ENCODE peak calls at places on chromosome 3, in eight cellular contexts. Z is thoracic aorta; V is amniotic stem cell; C is GM20000; I is stimulated activated CD4-positive, alpha-beta T cell treated with anti-CD3 and anti-CD28 coated beads, Interleukin-15, amount 100 ng/mL, for 24 hours; H is NT2/D1; R is suprapubic skin; S is HEK293T. Y is an unnamed sample.

GRCh38 chr3:106018929-106019328 is 150.1 kb upstream of the CBLB start:
- DNase-seq in H (no peak), Z (no peak), I (no peak), C (no peak), V (no peak), R (no peak), S (no peak), Y (no peak)

GRCh38 chr3:32460031-32460749 is 42.5 kb downstream of the CMTM6 start:
- DNase-seq in C (peak; percentile 80), R (no peak), Z (no peak), V (no peak), S (no peak), I (peak; percentile 67), H (peak; percentile 92), Y (no peak)

GRCh38 chr3:53194218-53195065 is 33.4 kb downstream of the PRKCD start:
- DNase-seq in V (no peak), S (peak; percentile 38), R (no peak), H (peak; percentile 38), I (no peak), Z (no peak), C (no peak), Y (no peak)

GRCh38 chr3:178895178-178895789 is 176.3 kb downstream of the ZMAT3 start:
- DNase-seq in S (no peak), C (no peak), Z (no peak), R (no peak), I (no peak), V (no peak), H (no peak), Y (no peak)

GRCh38 chr3:133991637-133992036 is 38.1 kb downstream of the SLCO2A1 start:
- DNase-seq in C (no peak), V (no peak), I (no peak), H (no peak), S (no peak), R (peak; percentile 57), Z (no peak), Y (no peak)

GRCh38 chr3:152811974-152812760 is 22.8 kb upstream of the P2RY1 start:
- DNase-seq in V (no peak), C (no peak), Z (no peak), S (no peak), H (no peak), R (no peak), I (no peak), Y (no peak)

GRCh38 chr3:94686208-94686607 is 623.3 kb downstream of the NSUN3 start:
- DNase-seq in Z (no peak), V (no peak), C (no peak), R (no peak), H (no peak), S (no peak), I (no peak), Y (no peak)

GRCh38 chr3:15326037-15326436 is 6.3 kb downstream of the SH3BP5 start:
- DNase-seq in I (no peak), H (no peak), R (no peak), S (no peak), V (no peak), C (no peak), Z (no peak), Y (no peak)

GRCh38 chr3:111595239-111595638 is at the start of gene ZBED2:
- DNase-seq in I (peak; percentile 65), V (no peak), H (no peak), C (no peak), Z (no peak), R (no peak), S (no peak), Y (no peak)

GRCh38 chr3:197427013-197427412 is 128.6 kb upstream of the DLG1 start:
- DNase-seq in H (no peak), S (no peak), Z (no peak), V (no peak), C (no peak), I (no peak), R (no peak), Y (no peak)

GRCh38 chr3:196995646-196996355 is 27.2 kb upstream of the PIGZ start:
- DNase-seq in H (no peak), Z (no peak), I (no peak), C (no peak), V (no peak), R (peak; percentile 47), S (no peak), Y (no peak)

GRCh38 chr3:95280711-95281352 is 1218.0 kb downstream of the NSUN3 start:
- DNase-seq in R (no peak), H (no peak), C (no peak), Z (no peak), V (no peak), I (no peak), S (no peak), Y (no peak)

GRCh38 chr3:16687206-16687605 is 82.0 kb upstream of the DAZL start:
- DNase-seq in R (no peak), Z (no peak), S (no peak), H (no peak), I (no peak), V (no peak), C (no peak), Y (no peak)

GRCh38 chr3:10395671-10396070 is 74.8 kb upstream of the SEC13 start:
- DNase-seq in R (no peak), I (peak; percentile 20), H (no peak), C (no peak), V (no peak), S (no peak), Z (no peak), Y (no peak)

GRCh38 chr3:101325393-101326134 is 5.2 kb upstream of the IMPG2 start:
- DNase-seq in V (no peak), C (no peak), S (no peak), H (no peak), R (no peak), I (no peak), Z (no peak), Y (no peak)

GRCh38 chr3:23676093-23676492 is 129.7 kb upstream of the UBE2E1 start:
- DNase-seq in Z (no peak), C (no peak), S (no peak), V (no peak), H (no peak), I (no peak), R (no peak), Y (no peak)

GRCh38 chr3:40653878-40654277 is 129.1 kb downstream of the ZNF621 start:
- DNase-seq in S (no peak), H (no peak), V (no peak), I (no peak), R (no peak), C (no peak), Z (no peak), Y (no peak)

GRCh38 chr3:171606151-171606751 is 146.0 kb upstream of the TNIK start:
- DNase-seq in Z (no peak), V (no peak), H (no peak), R (no peak), S (no peak), I (no peak), C (no peak), Y (no peak)

GRCh38 chr3:138230525-138230924 is 43.4 kb downstream of the ARMC8 start:
- DNase-seq in H (no peak), I (peak; percentile 4), Z (no peak), S (no peak), V (peak; percentile 13), R (no peak), C (no peak), Y (no peak)

GRCh38 chr3:160929595-160929994 is 173.6 kb downstream of the PPM1L start:
- DNase-seq in S (peak; percentile 25), I (no peak), R (no peak), C (no peak), V (no peak), Z (no peak), H (no peak), Y (no peak)

GRCh38 chr3:27387625-27388024 is 18.4 kb upstream of the NEK10 start:
- DNase-seq in C (no peak), H (peak; percentile 13), R (no peak), I (no peak), S (no peak), Z (no peak), V (no peak), Y (no peak)

GRCh38 chr3:31522152-31522551 is 10.6 kb upstream of the STT3B start:
- DNase-seq in Z (no peak), C (peak; percentile 53), S (no peak), I (no peak), V (no peak), H (no peak), R (no peak), Y (no peak)

GRCh38 chr3:94246136-94246535 is 183.3 kb downstream of the NSUN3 start:
- DNase-seq in R (no peak), V (no peak), Z (no peak), I (no peak), H (no peak), C (no peak), S (no peak), Y (no peak)

GRCh38 chr3:171840484-171840830 is 2.7 kb upstream of the TMEM212 start:
- DNase-seq in C (no peak), V (no peak), H (no peak), I (no peak), R (no peak), Z (no peak), S (no peak), Y (no peak)

GRCh38 chr3:4776980-4777581 is 202.2 kb upstream of the BHLHE40 start:
- DNase-seq in C (peak; percentile 70), I (peak; percentile 34), S (no peak), H (no peak), V (no peak), Z (no peak), R (no peak), Y (peak; percentile 49)

GRCh38 chr3:111846717-111847116 is 12.3 kb upstream of the PHLDB2 start:
- DNase-seq in R (no peak), C (no peak), I (no peak), S (no peak), H (no peak), V (no peak), Z (no peak), Y (no peak)

GRCh38 chr3:14581334-14582072 is 41.4 kb upstream of the GRIP2 start:
- DNase-seq in R (no peak), Z (no peak), C (no peak), I (no peak), V (no peak), H (no peak), S (no peak), Y (no peak)

GRCh38 chr3:140711043-140711718 is 33.3 kb downstream of the TRIM42 start:
- DNase-seq in I (no peak), C (no peak), Z (no peak), R (no peak), V (no peak), H (no peak), S (no peak), Y (no peak)

GRCh38 chr3:49903451-49904424 is at the start of gene MST1R:
- DNase-seq in R (no peak), V (no peak), I (peak; percentile 91), C (peak; percentile 95), H (peak; percentile 66), Z (no peak), S (peak; percentile 59), Y (peak; percentile 96)

GRCh38 chr3:125019271-125019670 is 36.5 kb downstream of the HEG1 start:
- DNase-seq in I (no peak), Z (no peak), S (no peak), C (no peak), R (no peak), H (no peak), V (no peak), Y (no peak)

GRCh38 chr3:27080126-27080525 is 289.1 kb downstream of the NEK10 start:
- DNase-seq in C (no peak), V (no peak), R (no peak), S (no peak), I (no peak), Z (no peak), H (no peak), Y (no peak)

GRCh38 chr3:137792633-137793271 is 28.6 kb downstream of the SOX14 start:
- DNase-seq in Z (no peak), H (no peak), C (peak; percentile 23), I (no peak), R (no peak), S (peak; percentile 71), V (no peak), Y (no peak)

GRCh38 chr3:190318666-190319065 is 3.6 kb downstream of the CLDN1 start:
- DNase-seq in S (no peak), I (no peak), V (no peak), H (no peak), Z (no peak), R (no peak), C (no peak), Y (no peak)

Y was measured in lower leg skin.